ENCODE peak calls at places on chromosomes 1 and 21, in five cellular contexts. One of them, this sample, is unnamed.

GRCh38 chr1:225745231-225745630 is 32.4 kb upstream of the SRP9 start:
- DNase-seq in GM12865: no peak
- DNase-seq in suprapubic skin: no peak
- DNase-seq in cardiac fibroblast: no peak
- DNase-seq in AG04449: no peak
- DNase-seq in this sample: no peak

GRCh38 chr1:66521736-66522365 is 12.1 kb upstream of the SGIP1 start:
- DNase-seq in cardiac fibroblast: peak
- DNase-seq in GM12865: no peak
- DNase-seq in suprapubic skin: no peak
- DNase-seq in AG04449: peak
- DNase-seq in this sample: peak

GRCh38 chr1:1440262-1440772 is 4.8 kb downstream of the VWA1 start:
- DNase-seq in GM12865: no peak
- DNase-seq in AG04449: no peak
- DNase-seq in suprapubic skin: no peak
- DNase-seq in cardiac fibroblast: no peak
- DNase-seq in this sample: no peak

GRCh38 chr21:32790626-32791025 is 19.1 kb upstream of the PAXBP1 start:
- DNase-seq in suprapubic skin: no peak
- DNase-seq in AG04449: no peak
- DNase-seq in cardiac fibroblast: no peak
- DNase-seq in GM12865: no peak
- DNase-seq in this sample: no peak

GRCh38 chr1:110647254-110647891 is 27.4 kb downstream of the KCNA3 start:
- DNase-seq in GM12865: no peak
- DNase-seq in cardiac fibroblast: peak
- DNase-seq in suprapubic skin: no peak
- DNase-seq in AG04449: no peak
- DNase-seq in this sample: no peak

GRCh38 chr1:193794239-193794638 is 607.8 kb upstream of the B3GALT2 start:
- DNase-seq in cardiac fibroblast: peak
- DNase-seq in AG04449: no peak
- DNase-seq in GM12865: no peak
- DNase-seq in suprapubic skin: no peak
- DNase-seq in this sample: no peak

GRCh38 chr1:27600500-27601175 is 3.3 kb downstream of the AHDC1 start:
- DNase-seq in GM12865: no peak
- DNase-seq in suprapubic skin: no peak
- DNase-seq in cardiac fibroblast: no peak
- DNase-seq in AG04449: no peak
- DNase-seq in this sample: no peak

GRCh38 chr1:21468597-21468996 is 28.7 kb downstream of the NBPF3 start:
- DNase-seq in suprapubic skin: no peak
- DNase-seq in AG04449: no peak
- DNase-seq in cardiac fibroblast: peak
- DNase-seq in GM12865: peak
- DNase-seq in this sample: no peak

GRCh38 chr1:56547473-56547872 is 31.9 kb downstream of the PLPP3 start:
- DNase-seq in AG04449: no peak
- DNase-seq in cardiac fibroblast: no peak
- DNase-seq in GM12865: no peak
- DNase-seq in suprapubic skin: no peak
- DNase-seq in this sample: no peak

GRCh38 chr1:91877574-91878208 is 8.3 kb downstream of the TGFBR3 start:
- DNase-seq in suprapubic skin: no peak
- DNase-seq in AG04449: no peak
- DNase-seq in cardiac fibroblast: no peak
- DNase-seq in GM12865: peak
- DNase-seq in this sample: no peak

GRCh38 chr21:33640697-33641338 is 723 bp downstream of the CRYZL1 start:
- DNase-seq in AG04449: no peak
- DNase-seq in cardiac fibroblast: peak
- DNase-seq in GM12865: peak
- DNase-seq in suprapubic skin: no peak
- DNase-seq in this sample: no peak

GRCh38 chr1:214002472-214002871 is 14.7 kb downstream of the PROX1 start:
- DNase-seq in GM12865: no peak
- DNase-seq in cardiac fibroblast: peak
- DNase-seq in suprapubic skin: no peak
- DNase-seq in AG04449: no peak
- DNase-seq in this sample: no peak

GRCh38 chr1:205294175-205294913 is 27.2 kb downstream of the NUAK2 start:
- DNase-seq in suprapubic skin: no peak
- DNase-seq in AG04449: peak
- DNase-seq in GM12865: no peak
- DNase-seq in cardiac fibroblast: peak
- DNase-seq in this sample: peak

GRCh38 chr21:27519357-27519756 is 552.5 kb upstream of the ADAMTS5 start:
- DNase-seq in suprapubic skin: no peak
- DNase-seq in GM12865: no peak
- DNase-seq in AG04449: peak
- DNase-seq in cardiac fibroblast: peak
- DNase-seq in this sample: peak

GRCh38 chr1:193104906-193105820 is at the start of gene GLRX2:
- DNase-seq in suprapubic skin: peak
- DNase-seq in cardiac fibroblast: peak
- DNase-seq in AG04449: no peak
- DNase-seq in GM12865: peak
- DNase-seq in this sample: no peak

GRCh38 chr1:43522776-43523480 is 7.8 kb upstream of the PTPRF start:
- DNase-seq in AG04449: no peak
- DNase-seq in cardiac fibroblast: peak
- DNase-seq in GM12865: no peak
- DNase-seq in suprapubic skin: peak
- DNase-seq in this sample: peak

GRCh38 chr1:99445486-99445885 is 181.2 kb downstream of the PLPPR4 start:
- DNase-seq in suprapubic skin: no peak
- DNase-seq in GM12865: no peak
- DNase-seq in AG04449: no peak
- DNase-seq in cardiac fibroblast: peak
- DNase-seq in this sample: peak

GRCh38 chr1:147723691-147724323 is 36.6 kb downstream of the GJA5 start:
- DNase-seq in AG04449: no peak
- DNase-seq in cardiac fibroblast: peak
- DNase-seq in GM12865: peak
- DNase-seq in suprapubic skin: no peak
- DNase-seq in this sample: no peak

GRCh38 chr21:28587748-28588147 is 404.9 kb downstream of the LTN1 start:
- DNase-seq in GM12865: no peak
- DNase-seq in suprapubic skin: no peak
- DNase-seq in AG04449: peak
- DNase-seq in cardiac fibroblast: peak
- DNase-seq in this sample: peak

GRCh38 chr1:111895456-111895855 is 94.0 kb downstream of the KCND3 start:
- DNase-seq in GM12865: no peak
- DNase-seq in cardiac fibroblast: no peak
- DNase-seq in suprapubic skin: peak
- DNase-seq in AG04449: no peak
- DNase-seq in this sample: no peak

DNA sequence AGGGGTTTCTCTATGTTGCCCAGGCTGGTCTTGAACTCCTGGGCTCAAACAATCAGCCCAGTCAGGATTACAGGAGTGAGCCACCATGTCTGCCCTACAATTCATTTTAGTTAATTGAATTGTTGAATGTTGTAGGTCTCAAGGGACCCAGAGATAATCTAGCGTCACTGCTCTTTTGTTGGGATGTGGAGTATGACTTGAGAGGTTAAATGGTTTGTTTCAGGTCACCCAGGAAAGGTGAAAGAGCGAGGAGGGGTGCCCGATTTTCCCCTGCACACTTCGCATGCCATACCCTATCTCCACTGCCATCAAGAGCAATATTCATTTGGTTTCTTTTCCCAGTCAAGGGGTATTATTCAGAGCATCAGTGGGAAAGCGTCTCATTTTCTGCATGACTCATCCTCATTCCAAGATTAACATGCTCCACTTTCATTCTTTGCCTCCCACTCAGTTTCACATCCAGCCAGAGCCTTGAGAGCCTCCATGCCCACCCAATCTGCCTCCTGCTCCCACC is 13.1 kb upstream of the SLC30A1 start:
- DNase-seq in suprapubic skin: no peak
- DNase-seq in GM12865: no peak
- DNase-seq in AG04449: no peak
- DNase-seq in cardiac fibroblast: peak
- DNase-seq in this sample: peak
- H3K4me3 ChIP-seq in suprapubic skin: no peak
- H3K4me3 ChIP-seq in GM12865: no peak
- H3K4me3 ChIP-seq in AG04449: peak
- H3K4me3 ChIP-seq in cardiac fibroblast: no peak
- H3K4me3 ChIP-seq in this sample: no peak

DNA sequence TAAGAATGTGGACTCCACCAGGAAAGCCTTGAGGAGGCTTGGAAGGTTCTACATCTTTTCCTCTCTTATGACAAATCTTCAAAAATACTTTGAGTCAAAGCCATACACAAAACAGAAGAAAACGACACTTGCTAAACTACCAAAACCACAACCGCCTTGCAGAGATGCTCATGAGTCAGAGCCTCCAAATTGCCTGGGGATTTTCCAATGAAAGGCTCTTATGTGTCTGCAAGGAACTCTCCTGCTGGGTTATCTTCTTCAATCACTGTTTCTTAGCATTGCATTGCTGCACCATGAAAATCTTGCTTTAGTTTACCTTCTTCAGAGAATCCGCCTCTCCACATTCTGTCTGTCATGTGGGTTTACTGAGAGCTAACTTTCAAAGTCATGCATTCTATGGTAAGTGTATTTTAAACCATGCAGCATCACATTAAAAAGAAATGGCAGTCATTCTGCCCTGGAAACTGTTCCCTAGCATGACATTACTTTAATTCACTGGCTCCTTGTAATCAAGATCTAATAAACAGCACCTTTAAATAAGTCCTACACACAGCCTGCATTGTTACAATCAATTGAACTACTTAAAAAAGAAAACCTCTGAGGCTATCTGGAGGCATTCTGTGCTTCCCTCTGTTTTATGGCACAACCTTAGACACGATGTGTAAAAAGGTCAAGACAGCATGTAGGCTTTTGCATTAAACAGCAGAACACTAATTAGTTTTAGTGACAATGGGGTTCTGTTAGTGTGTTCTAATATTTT is 210.0 kb upstream of the FOXD3 start:
- DNase-seq in GM12865: peak
- DNase-seq in cardiac fibroblast: peak
- DNase-seq in suprapubic skin: no peak
- DNase-seq in AG04449: peak
- DNase-seq in this sample: peak
- H3K4me3 ChIP-seq in GM12865: no peak
- H3K4me3 ChIP-seq in cardiac fibroblast: no peak
- H3K4me3 ChIP-seq in suprapubic skin: no peak
- H3K4me3 ChIP-seq in AG04449: no peak
- H3K4me3 ChIP-seq in this sample: no peak

DNA sequence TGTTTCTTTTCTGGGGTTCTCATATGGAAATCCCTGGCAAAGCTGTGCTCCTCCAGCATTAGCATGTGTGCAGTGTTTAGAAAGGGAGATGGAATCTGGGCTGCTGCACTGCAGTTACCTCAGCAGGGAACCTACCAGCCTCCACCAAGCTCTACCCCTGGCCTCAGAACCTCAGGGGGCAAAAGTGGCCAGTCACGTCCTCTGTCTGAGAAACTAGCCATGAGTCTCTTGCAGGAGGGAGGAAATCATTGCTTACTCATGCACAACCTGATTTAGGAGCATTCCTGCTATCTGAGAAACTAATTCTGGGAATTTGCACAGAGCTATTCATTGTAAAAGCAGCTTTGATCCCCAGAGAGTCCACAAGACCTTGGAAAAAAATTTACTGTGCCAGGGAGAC is 80.6 kb upstream of the IPO9 start:
- DNase-seq in suprapubic skin: no peak
- DNase-seq in cardiac fibroblast: peak
- DNase-seq in AG04449: peak
- DNase-seq in GM12865: no peak
- DNase-seq in this sample: peak
- H3K4me3 ChIP-seq in suprapubic skin: no peak
- H3K4me3 ChIP-seq in cardiac fibroblast: no peak
- H3K4me3 ChIP-seq in AG04449: no peak
- H3K4me3 ChIP-seq in GM12865: no peak
- H3K4me3 ChIP-seq in this sample: no peak

GRCh38 chr1:222006715-222007114 is 264.8 kb upstream of the DUSP10 start:
- DNase-seq in AG04449: no peak
- DNase-seq in GM12865: no peak
- DNase-seq in suprapubic skin: no peak
- DNase-seq in cardiac fibroblast: no peak
- DNase-seq in this sample: no peak

GRCh38 chr1:222002503-222002902 is 260.6 kb upstream of the DUSP10 start:
- DNase-seq in GM12865: no peak
- DNase-seq in suprapubic skin: no peak
- DNase-seq in cardiac fibroblast: no peak
- DNase-seq in AG04449: no peak
- DNase-seq in this sample: no peak

GRCh38 chr1:222009105-222009730 is 267.3 kb upstream of the DUSP10 start:
- DNase-seq in AG04449: no peak
- DNase-seq in cardiac fibroblast: peak
- DNase-seq in GM12865: peak
- DNase-seq in suprapubic skin: no peak
- DNase-seq in this sample: no peak

GRCh38 chr1:222004034-222004433 is 262.1 kb upstream of the DUSP10 start:
- DNase-seq in suprapubic skin: no peak
- DNase-seq in GM12865: no peak
- DNase-seq in AG04449: no peak
- DNase-seq in cardiac fibroblast: no peak
- DNase-seq in this sample: no peak

DNA sequence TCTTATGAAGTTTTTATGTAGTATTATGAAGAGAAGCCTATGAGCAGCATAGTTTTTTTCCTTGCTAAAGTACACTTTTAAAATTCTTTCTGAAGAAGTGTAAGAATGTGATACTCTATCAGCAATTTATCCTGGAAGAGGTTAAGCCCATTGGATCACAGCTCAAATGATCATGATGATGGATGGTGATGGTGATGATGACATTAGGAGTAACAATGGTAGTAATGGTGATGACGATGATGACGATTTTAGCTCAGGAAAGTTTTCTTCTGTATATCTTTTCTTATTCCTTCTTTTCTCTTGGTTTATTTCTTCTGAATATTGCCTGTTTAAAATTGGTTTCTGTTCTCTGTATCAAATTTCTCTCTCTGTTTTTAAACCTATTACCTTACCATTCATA is 262.9 kb upstream of the DUSP10 start:
- DNase-seq in cardiac fibroblast: no peak
- DNase-seq in suprapubic skin: no peak
- DNase-seq in GM12865: no peak
- DNase-seq in AG04449: no peak
- DNase-seq in this sample: no peak
- H3K4me3 ChIP-seq in cardiac fibroblast: no peak
- H3K4me3 ChIP-seq in suprapubic skin: no peak
- H3K4me3 ChIP-seq in GM12865: no peak
- H3K4me3 ChIP-seq in AG04449: no peak
- H3K4me3 ChIP-seq in this sample: no peak

DNA sequence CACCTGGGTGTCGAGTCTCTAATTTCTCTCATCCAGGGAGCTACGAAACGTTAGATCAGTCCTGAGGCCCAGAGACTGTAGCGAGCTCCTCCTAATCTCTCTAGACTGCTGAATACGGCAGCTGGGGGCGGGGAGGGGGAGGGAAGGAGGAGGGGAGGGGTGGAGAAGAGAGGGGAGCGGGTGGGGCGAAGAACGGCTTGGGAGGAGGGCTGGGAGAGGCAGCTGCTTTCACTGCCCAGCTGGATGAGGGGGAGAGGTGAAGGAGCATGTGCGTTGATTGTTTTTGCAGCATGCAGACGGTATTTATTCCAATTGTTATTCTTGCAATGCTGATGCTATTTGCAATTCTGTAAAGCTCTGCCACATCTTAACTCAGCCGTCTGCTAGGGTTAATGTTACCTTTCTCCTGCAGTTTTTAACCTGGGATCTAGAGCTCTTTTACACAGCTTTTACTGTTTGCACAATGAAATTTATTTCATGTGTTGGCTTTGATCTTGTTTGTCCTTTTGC is 790 bp downstream of the DNAJC6 start:
- DNase-seq in GM12865: no peak
- DNase-seq in suprapubic skin: no peak
- DNase-seq in AG04449: no peak
- DNase-seq in cardiac fibroblast: no peak
- DNase-seq in this sample: no peak
- H3K4me3 ChIP-seq in GM12865: no peak
- H3K4me3 ChIP-seq in suprapubic skin: peak
- H3K4me3 ChIP-seq in AG04449: peak
- H3K4me3 ChIP-seq in cardiac fibroblast: peak
- H3K4me3 ChIP-seq in this sample: peak

This sample was measured in AG09309.